ENCODE peak calls at places on chromosomes 1 and 21, in four cellular contexts. One of them, this sample, is unnamed.

GRCh38 chr1:213297021-213297420 is 246.0 kb downstream of the RPS6KC1 start:
- DNase-seq in spleen: no peak
- DNase-seq in mucosa of descending colon: no peak
- DNase-seq in mesenchymal stem cell: no peak
- DNase-seq in this sample: no peak

GRCh38 chr1:224082146-224082545 is 31.8 kb upstream of the FBXO28 start:
- DNase-seq in spleen: no peak
- DNase-seq in mesenchymal stem cell: no peak
- DNase-seq in mucosa of descending colon: no peak
- DNase-seq in this sample: no peak

GRCh38 chr21:43899307-43900077 is 34.5 kb downstream of the AGPAT3 start:
- DNase-seq in spleen: no peak
- DNase-seq in mesenchymal stem cell: no peak
- DNase-seq in mucosa of descending colon: no peak
- DNase-seq in this sample: no peak

GRCh38 chr21:41074607-41075184 is 93.3 kb upstream of the BACE2 start:
- DNase-seq in spleen: no peak
- DNase-seq in mucosa of descending colon: no peak
- DNase-seq in mesenchymal stem cell: no peak
- DNase-seq in this sample: no peak

GRCh38 chr21:45592208-45592619 is 50.0 kb upstream of the SLC19A1 start:
- DNase-seq in mesenchymal stem cell: no peak
- DNase-seq in spleen: peak; percentile 71
- DNase-seq in mucosa of descending colon: no peak
- DNase-seq in this sample: peak; percentile 63

GRCh38 chr21:38809170-38809878 is 3.6 kb downstream of the ETS2 start:
- DNase-seq in spleen: no peak
- DNase-seq in mucosa of descending colon: no peak
- DNase-seq in mesenchymal stem cell: no peak
- DNase-seq in this sample: no peak

GRCh38 chr1:89624715-89625323 is 8.1 kb upstream of the LRRC8C start:
- DNase-seq in mucosa of descending colon: no peak
- DNase-seq in spleen: no peak
- DNase-seq in mesenchymal stem cell: no peak
- DNase-seq in this sample: no peak

GRCh38 chr1:12067900-12068821 is 5.1 kb downstream of the TNFRSF8 start:
- DNase-seq in mesenchymal stem cell: peak; percentile 65
- DNase-seq in spleen: no peak
- DNase-seq in mucosa of descending colon: no peak
- DNase-seq in this sample: peak; percentile 70

GRCh38 chr21:37784591-37785318 is 131.5 kb downstream of the KCNJ6 start:
- DNase-seq in mucosa of descending colon: no peak
- DNase-seq in spleen: no peak
- DNase-seq in mesenchymal stem cell: no peak
- DNase-seq in this sample: no peak

GRCh38 chr1:111214086-111214801 is 13.3 kb upstream of the CHI3L2 start:
- DNase-seq in spleen: no peak
- DNase-seq in mesenchymal stem cell: no peak
- DNase-seq in mucosa of descending colon: no peak
- DNase-seq in this sample: peak; percentile 90

GRCh38 chr1:14390816-14391215 is 207.7 kb upstream of the KAZN start:
- DNase-seq in mesenchymal stem cell: no peak
- DNase-seq in mucosa of descending colon: no peak
- DNase-seq in spleen: no peak
- DNase-seq in this sample: peak; percentile 96

GRCh38 chr1:247110627-247111258 is 6.6 kb upstream of the ZNF669 start:
- DNase-seq in mesenchymal stem cell: peak; percentile 19
- DNase-seq in spleen: peak; percentile 77
- DNase-seq in mucosa of descending colon: no peak
- DNase-seq in this sample: no peak

GRCh38 chr1:165152727-165153126 is 203.8 kb downstream of the LMX1A start:
- DNase-seq in spleen: no peak
- DNase-seq in mucosa of descending colon: no peak
- DNase-seq in mesenchymal stem cell: no peak
- DNase-seq in this sample: no peak

GRCh38 chr1:220733090-220733569 is 15.0 kb upstream of the MTARC2 start:
- DNase-seq in mesenchymal stem cell: peak; percentile 88
- DNase-seq in spleen: peak; percentile 90
- DNase-seq in mucosa of descending colon: peak; percentile 78
- DNase-seq in this sample: peak; percentile 76

GRCh38 chr1:147849097-147849873 is 53.3 kb upstream of the GJA8 start:
- DNase-seq in mesenchymal stem cell: peak; percentile 45
- DNase-seq in mucosa of descending colon: no peak
- DNase-seq in spleen: no peak
- DNase-seq in this sample: no peak

GRCh38 chr21:46431448-46431847 is 27.2 kb upstream of the DIP2A start:
- DNase-seq in spleen: peak; percentile 56
- DNase-seq in mesenchymal stem cell: no peak
- DNase-seq in mucosa of descending colon: peak; percentile 25
- DNase-seq in this sample: no peak

GRCh38 chr1:98387701-98388100 is 273.8 kb upstream of the SNX7 start:
- DNase-seq in spleen: no peak
- DNase-seq in mesenchymal stem cell: no peak
- DNase-seq in mucosa of descending colon: no peak
- DNase-seq in this sample: no peak

GRCh38 chr21:20507783-20508182 is 490.4 kb upstream of the NCAM2 start:
- DNase-seq in mesenchymal stem cell: no peak
- DNase-seq in spleen: no peak
- DNase-seq in mucosa of descending colon: no peak
- DNase-seq in this sample: no peak

GRCh38 chr1:116950497-116951174 is 40.9 kb downstream of the PTGFRN start:
- DNase-seq in mucosa of descending colon: no peak
- DNase-seq in spleen: no peak
- DNase-seq in mesenchymal stem cell: no peak
- DNase-seq in this sample: no peak

GRCh38 chr1:158035976-158036583 is 42.6 kb downstream of the KIRREL1 start:
- DNase-seq in mucosa of descending colon: no peak
- DNase-seq in mesenchymal stem cell: peak; percentile 66
- DNase-seq in spleen: no peak
- DNase-seq in this sample: peak; percentile 30

GRCh38 chr1:57321776-57322175 is 102.1 kb downstream of the DAB1 start:
- DNase-seq in mesenchymal stem cell: no peak
- DNase-seq in spleen: no peak
- DNase-seq in mucosa of descending colon: no peak
- DNase-seq in this sample: no peak

GRCh38 chr1:17831619-17832018 is 76.5 kb downstream of the ACTL8 start:
- DNase-seq in spleen: no peak
- DNase-seq in mucosa of descending colon: no peak
- DNase-seq in mesenchymal stem cell: peak; percentile 47
- DNase-seq in this sample: peak; percentile 26

GRCh38 chr1:236018885-236019453 is 45.9 kb downstream of the NID1 start:
- DNase-seq in mucosa of descending colon: peak; percentile 69
- DNase-seq in mesenchymal stem cell: peak; percentile 84
- DNase-seq in spleen: no peak
- DNase-seq in this sample: no peak

GRCh38 chr1:57794078-57794477 is 370.2 kb upstream of the DAB1 start:
- DNase-seq in spleen: no peak
- DNase-seq in mucosa of descending colon: no peak
- DNase-seq in mesenchymal stem cell: no peak
- DNase-seq in this sample: no peak

GRCh38 chr1:231020139-231020601 is 19.9 kb downstream of the FAM89A start:
- DNase-seq in mesenchymal stem cell: peak; percentile 92
- DNase-seq in spleen: no peak
- DNase-seq in mucosa of descending colon: no peak
- DNase-seq in this sample: no peak

GRCh38 chr1:185559684-185560310 is 174.4 kb upstream of the HMCN1 start:
- DNase-seq in mesenchymal stem cell: peak; percentile 61
- DNase-seq in spleen: peak; percentile 76
- DNase-seq in mucosa of descending colon: peak; percentile 60
- DNase-seq in this sample: peak; percentile 94

GRCh38 chr1:240465531-240465940 is 146.4 kb downstream of the GREM2 start:
- DNase-seq in mesenchymal stem cell: peak; percentile 61
- DNase-seq in mucosa of descending colon: no peak
- DNase-seq in spleen: no peak
- DNase-seq in this sample: no peak
- H3K4me3 ChIP-seq in mesenchymal stem cell: peak overlapping the region; percentile 31
- H3K4me3 ChIP-seq in mucosa of descending colon: no peak overlapping the region
- H3K4me3 ChIP-seq in spleen: no peak overlapping the region
- H3K4me3 ChIP-seq in this sample: no peak overlapping the region

DNA sequence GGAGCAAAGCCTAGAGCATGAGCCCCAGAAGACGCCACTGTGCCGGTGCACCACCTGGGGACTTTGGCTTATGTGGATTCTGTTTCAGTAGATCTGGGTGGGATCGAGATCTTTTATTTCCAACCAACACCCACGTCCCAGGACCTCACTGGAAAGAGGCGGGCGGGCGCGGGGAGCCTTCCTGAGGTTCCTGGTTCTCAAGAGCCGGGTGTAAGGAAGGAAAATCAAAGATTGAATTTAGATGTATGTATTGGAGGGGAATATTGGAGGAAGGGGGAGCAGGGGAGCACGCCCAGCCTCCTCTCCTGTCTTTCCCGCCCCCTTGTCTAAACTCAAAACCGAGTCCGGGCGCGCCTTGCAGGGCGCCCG is 6.2 kb upstream of the OLIG2 start:
- DNase-seq in spleen: no peak
- DNase-seq in mesenchymal stem cell: no peak
- DNase-seq in mucosa of descending colon: no peak
- DNase-seq in this sample: no peak
- H3K4me3 ChIP-seq in spleen: peak overlapping the region; percentile 62
- H3K4me3 ChIP-seq in mesenchymal stem cell: no peak overlapping the region
- H3K4me3 ChIP-seq in mucosa of descending colon: no peak overlapping the region
- H3K4me3 ChIP-seq in this sample: no peak overlapping the region

GRCh38 chr1:9850442-9851162 is 26.8 kb upstream of the CLSTN1 start:
- DNase-seq in spleen: no peak
- DNase-seq in mesenchymal stem cell: no peak
- DNase-seq in mucosa of descending colon: no peak
- DNase-seq in this sample: no peak
- H3K4me3 ChIP-seq in spleen: peak overlapping the region; percentile 65
- H3K4me3 ChIP-seq in mesenchymal stem cell: no peak overlapping the region
- H3K4me3 ChIP-seq in mucosa of descending colon: no peak overlapping the region
- H3K4me3 ChIP-seq in this sample: no peak overlapping the region

DNA sequence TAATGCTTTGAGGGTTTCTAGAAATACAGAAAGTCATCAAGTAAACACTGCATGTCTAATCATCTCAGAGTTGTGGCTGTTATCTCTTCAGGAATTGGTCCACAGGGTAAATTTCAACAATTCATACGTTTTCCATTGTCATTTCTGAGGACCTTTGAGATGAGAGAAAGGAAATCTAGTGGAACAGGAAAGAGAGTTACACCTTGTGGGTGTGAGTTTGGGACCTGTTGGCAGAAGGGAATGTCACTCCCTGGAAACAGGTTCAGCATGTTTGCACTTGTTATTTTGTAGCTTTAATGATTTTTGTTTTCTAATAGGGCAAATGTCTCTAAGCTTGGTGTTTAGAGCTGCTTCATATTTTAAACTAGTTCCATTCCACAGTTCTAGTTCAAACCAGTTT is 5.5 kb downstream of the TMEM167B start:
- DNase-seq in mesenchymal stem cell: no peak
- DNase-seq in spleen: no peak
- DNase-seq in mucosa of descending colon: no peak
- DNase-seq in this sample: no peak
- H3K4me3 ChIP-seq in mesenchymal stem cell: no peak overlapping the region
- H3K4me3 ChIP-seq in spleen: no peak overlapping the region
- H3K4me3 ChIP-seq in mucosa of descending colon: no peak overlapping the region
- H3K4me3 ChIP-seq in this sample: no peak overlapping the region

GRCh38 chr1:108947871-108948525 is 15.3 kb downstream of the CLCC1 start:
- DNase-seq in spleen: no peak
- DNase-seq in mucosa of descending colon: no peak
- DNase-seq in mesenchymal stem cell: no peak
- DNase-seq in this sample: no peak
- H3K4me3 ChIP-seq in spleen: peak overlapping the region; percentile 31
- H3K4me3 ChIP-seq in mucosa of descending colon: no peak overlapping the region
- H3K4me3 ChIP-seq in mesenchymal stem cell: peak overlapping the region; percentile 55
- H3K4me3 ChIP-seq in this sample: no peak overlapping the region

GRCh38 chr1:41315482-41315823 is 45.8 kb upstream of the FOXO6 start:
- DNase-seq in mesenchymal stem cell: peak; percentile 14
- DNase-seq in spleen: no peak
- DNase-seq in mucosa of descending colon: no peak
- DNase-seq in this sample: no peak
- H3K4me3 ChIP-seq in mesenchymal stem cell: no peak overlapping the region
- H3K4me3 ChIP-seq in spleen: no peak overlapping the region
- H3K4me3 ChIP-seq in mucosa of descending colon: no peak overlapping the region
- H3K4me3 ChIP-seq in this sample: no peak overlapping the region

DNA sequence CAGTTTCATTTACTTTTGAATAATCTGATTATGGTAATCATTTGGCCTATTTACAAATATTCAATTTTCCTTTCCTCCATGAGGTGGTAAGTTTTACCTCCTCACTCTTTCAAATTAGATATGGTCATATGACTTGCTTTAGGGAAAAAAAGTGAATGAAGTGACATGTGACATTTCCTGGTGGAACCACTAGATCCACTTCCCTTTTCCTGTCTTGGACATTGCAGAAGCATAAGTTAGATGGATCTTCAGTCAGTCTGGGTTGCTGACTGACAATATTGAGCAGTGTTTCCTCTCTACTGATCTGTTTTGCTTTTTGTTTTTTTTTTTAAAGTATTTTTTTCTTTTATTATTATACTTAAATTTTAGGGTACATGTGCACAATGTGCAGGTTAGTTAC is 481.1 kb upstream of the PTBP2 start:
- DNase-seq in mucosa of descending colon: no peak
- DNase-seq in spleen: no peak
- DNase-seq in mesenchymal stem cell: no peak
- DNase-seq in this sample: no peak
- H3K4me3 ChIP-seq in mucosa of descending colon: no peak overlapping the region
- H3K4me3 ChIP-seq in spleen: no peak overlapping the region
- H3K4me3 ChIP-seq in mesenchymal stem cell: no peak overlapping the region
- H3K4me3 ChIP-seq in this sample: no peak overlapping the region

DNA sequence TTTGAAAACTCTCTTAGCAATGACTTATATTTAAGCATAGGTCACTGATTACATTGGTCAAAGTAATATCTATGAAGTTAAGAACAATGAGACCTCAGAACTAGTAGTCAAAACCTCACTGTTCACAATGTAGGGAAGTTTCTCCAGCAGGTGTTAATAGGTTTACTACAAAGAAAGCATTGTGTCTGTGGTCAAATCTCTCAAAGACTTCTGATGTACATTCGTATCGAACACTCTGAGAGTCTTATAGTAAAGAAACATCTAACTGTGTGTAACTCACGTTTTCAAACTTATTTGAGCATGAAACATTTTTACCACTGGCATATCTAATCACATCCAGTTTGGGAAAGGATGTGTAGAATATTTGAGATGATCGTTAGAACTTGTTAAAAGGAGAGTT is 76.0 kb downstream of the MAP3K7CL start:
- DNase-seq in spleen: no peak
- DNase-seq in mesenchymal stem cell: no peak
- DNase-seq in mucosa of descending colon: no peak
- DNase-seq in this sample: no peak
- H3K4me3 ChIP-seq in spleen: no peak overlapping the region
- H3K4me3 ChIP-seq in mesenchymal stem cell: no peak overlapping the region
- H3K4me3 ChIP-seq in mucosa of descending colon: no peak overlapping the region
- H3K4me3 ChIP-seq in this sample: no peak overlapping the region

DNA sequence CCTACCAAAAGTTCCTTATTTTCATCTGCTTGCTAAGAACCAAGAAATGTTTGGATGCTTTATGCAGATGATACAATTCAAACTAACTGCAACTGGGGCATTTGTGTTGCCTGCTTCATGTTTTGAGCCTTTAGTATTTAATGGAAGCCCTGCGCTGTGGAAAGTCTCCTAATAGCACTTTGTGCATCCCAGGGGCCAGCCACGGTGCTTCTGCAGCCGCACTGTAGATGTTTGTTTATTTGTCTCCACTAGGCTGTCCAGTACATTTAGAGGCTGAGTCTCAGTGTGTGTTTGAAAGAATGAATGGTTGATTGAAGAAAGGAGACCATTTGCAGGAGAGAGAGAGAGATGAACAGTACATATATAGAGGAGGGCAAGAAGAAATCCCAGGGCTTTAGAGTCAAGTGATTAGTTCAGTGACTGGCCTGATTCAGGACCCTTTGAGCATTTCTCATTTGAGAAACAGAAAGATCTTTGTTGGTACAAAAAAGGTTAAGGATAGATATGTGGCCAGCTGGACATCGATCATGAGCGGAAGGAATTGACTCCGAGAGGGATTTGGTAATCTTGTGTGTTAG is 33.9 kb downstream of the MPZL1 start:
- DNase-seq in mesenchymal stem cell: peak; percentile 51
- DNase-seq in spleen: no peak
- DNase-seq in mucosa of descending colon: no peak
- DNase-seq in this sample: no peak
- H3K4me3 ChIP-seq in mesenchymal stem cell: peak overlapping the region; percentile 6
- H3K4me3 ChIP-seq in spleen: no peak overlapping the region
- H3K4me3 ChIP-seq in mucosa of descending colon: no peak overlapping the region
- H3K4me3 ChIP-seq in this sample: no peak overlapping the region

This sample was measured in Jurkat, Clone E6-1.